ENCODE peak calls at places on chromosome 1, in seven cellular contexts. I, E, P, C, Y, T and G are unnamed samples.

GRCh38 chr1:67572594-67573221 is 112.3 kb upstream of the GADD45A start:
- DNase-seq in I (no peak), E (no peak), P (no peak), C (peak; percentile 61), Y (no peak), T (no peak), G (no peak)

GRCh38 chr1:153697191-153697872 is 18.8 kb downstream of the NPR1 start:
- DNase-seq in I (peak; percentile 61), E (no peak), P (no peak), C (no peak), Y (peak; percentile 2), T (no peak), G (no peak)

GRCh38 chr1:114033219-114033706 is 54.0 kb downstream of the OLFML3 start:
- DNase-seq in I (no peak), E (no peak), P (peak; percentile 50), C (peak; percentile 32), Y (no peak), T (no peak), G (peak; percentile 2)

GRCh38 chr1:232127190-232127589 is 500.6 kb downstream of the DISC1 start:
- DNase-seq in I (no peak), E (no peak), P (peak; percentile 95), C (peak; percentile 69), Y (no peak), T (no peak), G (no peak)

GRCh38 chr1:211371406-211372105 is 44.9 kb downstream of the TRAF5 start:
- DNase-seq in I (no peak), E (no peak), P (no peak), C (peak; percentile 11), Y (no peak), T (no peak), G (no peak)

GRCh38 chr1:208684192-208684591 is 440.0 kb upstream of the PLXNA2 start:
- DNase-seq in I (no peak), E (no peak), P (no peak), C (no peak), Y (no peak), T (no peak), G (no peak)

GRCh38 chr1:16053781-16054502 is 10.4 kb downstream of the CLCNKB start:
- DNase-seq in I (no peak), E (no peak), P (no peak), C (no peak), Y (no peak), T (no peak), G (no peak)

GRCh38 chr1:149884433-149885363 is 14.7 kb upstream of the BOLA1 start:
- DNase-seq in I (no peak), E (no peak), P (peak; percentile 57), C (peak; percentile 36), Y (no peak), T (no peak), G (no peak)

GRCh38 chr1:244384066-244384465 is 67.6 kb downstream of the ADSS2 start:
- DNase-seq in I (no peak), E (no peak), P (no peak), C (no peak), Y (no peak), T (no peak), G (no peak)

GRCh38 chr1:45953934-45954333 is 150.5 kb downstream of the MAST2 start:
- DNase-seq in I (no peak), E (no peak), P (no peak), C (peak; percentile 41), Y (no peak), T (no peak), G (no peak)

GRCh38 chr1:97668945-97669344 is 251.9 kb downstream of the DPYD start:
- DNase-seq in I (no peak), E (no peak), P (peak; percentile 62), C (peak; percentile 45), Y (no peak), T (no peak), G (no peak)

GRCh38 chr1:210917560-210918214 is 216.3 kb downstream of the KCNH1 start:
- DNase-seq in I (no peak), E (no peak), P (no peak), C (no peak), Y (no peak), T (no peak), G (no peak)

GRCh38 chr1:160186246-160186645 is 4.1 kb upstream of the CASQ1 start:
- DNase-seq in I (no peak), E (no peak), P (no peak), C (no peak), Y (no peak), T (no peak), G (no peak)

GRCh38 chr1:109610609-109611307 is 8.7 kb downstream of the GNAT2 start:
- DNase-seq in I (no peak), E (no peak), P (peak; percentile 53), C (peak; percentile 41), Y (no peak), T (no peak), G (no peak)